ENCODE peak calls at places on chromosomes 7 and 10, in seven cellular contexts. D is mesendoderm, M is pancreas, W is trophoblast cell, R is lower lobe of right lung, I is IMR-90, F is Panc1. U is an unnamed sample. For H3K36me3 and H3K27me3, the result is how much of the 10 kb centered on the place peaks cover.

GRCh38 chr10:11262210-11263038 is 244.8 kb downstream of the CELF2 start:
- DNase-seq in D (no peak), M (no peak), W (no peak), R (no peak), I (no peak), F (no peak), U (no peak)

GRCh38 chr10:43044444-43045245 is 32.2 kb upstream of the RET start:
- DNase-seq in D (no peak), M (no peak), W (no peak), R (peak), I (no peak), F (no peak), U (no peak)

GRCh38 chr10:70940834-70941568 is 52.6 kb upstream of the PCBD1 start:
- DNase-seq in D (no peak), M (peak), W (no peak), R (no peak), I (no peak), F (no peak), U (no peak)

GRCh38 chr7:142563470-142563869 is 185.8 kb upstream of the PRSS1 start:
- DNase-seq in D (no peak), M (no peak), W (no peak), R (no peak), I (peak), F (no peak), U (no peak)

GRCh38 chr10:121681171-121681752 is 83.0 kb upstream of the FGFR2 start:
- DNase-seq in D (peak), M (no peak), W (no peak), R (no peak), I (no peak), F (no peak), U (no peak)

GRCh38 chr10:11355625-11356024 is 255.8 kb downstream of the USP6NL start:
- DNase-seq in D (no peak), M (no peak), W (no peak), R (no peak), I (no peak), F (no peak), U (no peak)

GRCh38 chr10:71618598-71618997 is 101.0 kb downstream of the C10orf105 start:
- DNase-seq in D (no peak), M (no peak), W (no peak), R (no peak), I (no peak), F (no peak), U (no peak)

GRCh38 chr7:79593819-79594218 is 140.4 kb upstream of the MAGI2 start:
- DNase-seq in D (no peak), M (no peak), W (no peak), R (no peak), I (no peak), F (no peak), U (no peak)

GRCh38 chr7:65938336-65938895 is 43.6 kb downstream of the GUSB start:
- DNase-seq in D (no peak), M (no peak), W (no peak), R (no peak), I (peak), F (no peak), U (no peak)

GRCh38 chr7:6259257-6259656 is 13.2 kb downstream of the CYTH3 start:
- DNase-seq in D (no peak), M (no peak), W (no peak), R (no peak), I (no peak), F (no peak), U (no peak)

GRCh38 chr10:104349623-104350142 is 4.0 kb upstream of the CFAP58 start:
- DNase-seq in D (peak), M (no peak), W (peak), R (no peak), I (peak), F (no peak), U (no peak)

GRCh38 chr10:43610636-43611035 is 4.4 kb downstream of the ZNF485 start:
- DNase-seq in D (no peak), M (no peak), W (no peak), R (no peak), I (peak), F (no peak), U (no peak)

GRCh38 chr7:80298201-80298600 is 163.6 kb downstream of the GNAI1 start:
- DNase-seq in D (no peak), M (no peak), W (no peak), R (no peak), I (peak), F (no peak), U (no peak)

GRCh38 chr7:112437038-112437437 is 13.2 kb upstream of the IFRD1 start:
- DNase-seq in D (no peak), M (no peak), W (peak), R (no peak), I (no peak), F (no peak), U (no peak)

GRCh38 chr10:111116211-111116610 is 39.4 kb downstream of the ADRA2A start:
- DNase-seq in D (no peak), M (no peak), W (no peak), R (no peak), I (no peak), F (no peak), U (no peak)

GRCh38 chr10:7787150-7787856 is 490 bp downstream of the KIN start:
- DNase-seq in D (peak), M (no peak), W (peak), R (no peak), I (peak), F (no peak), U (no peak)

GRCh38 chr7:73626814-73627213 is 2.5 kb upstream of the MLXIPL start:
- DNase-seq in D (peak), M (no peak), W (no peak), R (no peak), I (peak), F (no peak), U (no peak)

GRCh38 chr7:129825005-129825553 is 127.7 kb downstream of the UBE2H start:
- DNase-seq in D (peak), M (peak), W (peak), R (peak), I (no peak), F (peak), U (peak)

DNA sequence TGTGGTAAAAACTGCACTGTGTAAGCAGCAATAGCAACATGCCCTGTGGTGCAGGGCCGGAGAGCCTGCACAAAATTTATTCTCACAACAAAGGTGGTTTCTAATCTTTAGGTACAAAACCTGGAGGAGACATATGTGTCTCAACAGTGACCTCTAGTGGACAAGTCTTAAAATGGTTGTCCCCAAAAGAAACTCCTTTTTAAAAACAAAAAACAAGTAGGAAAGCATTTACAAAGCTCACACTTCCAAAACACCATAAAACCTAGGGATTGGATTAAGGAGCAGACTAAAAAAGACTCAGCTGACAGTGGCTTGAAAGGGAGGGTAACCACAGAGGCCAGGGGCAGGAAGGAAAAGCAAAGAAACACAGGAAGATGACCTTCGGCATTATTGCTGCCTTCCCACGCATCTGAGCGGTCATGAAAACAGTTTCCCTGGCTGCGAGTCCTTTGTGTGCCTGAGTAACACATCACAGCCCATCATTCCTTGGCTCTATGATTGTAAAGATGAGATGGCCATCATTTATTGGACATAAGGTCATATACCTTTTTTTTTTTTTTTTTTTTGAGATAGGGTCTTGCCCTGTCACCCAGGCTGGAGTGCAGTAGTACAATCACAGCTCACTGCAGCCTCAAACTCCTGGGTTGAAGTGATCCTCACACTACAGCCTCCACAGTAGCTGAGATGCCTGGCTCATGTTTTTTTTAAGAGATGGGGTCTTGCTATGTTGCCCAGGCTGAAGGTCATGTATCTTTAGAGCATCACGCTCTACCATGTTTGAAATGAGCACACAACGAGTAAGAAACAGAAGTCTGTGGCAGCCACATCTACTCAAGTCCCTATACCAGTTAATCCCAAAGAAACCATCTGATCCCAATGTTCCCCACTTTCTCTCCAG is 39.5 kb downstream of the RSU1 start:
- DNase-seq in D (peak), M (no peak), W (peak), R (no peak), I (peak), F (peak), U (no peak)
- H3K36me3 ChIP-seq in D (under half), M (under half), W (under half), R (under half), I (under half), F (under half), U (under half)

GRCh38 chr10:116526219-116526618 is 19.5 kb upstream of the PNLIP start:
- DNase-seq in D (no peak), M (no peak), W (no peak), R (no peak), I (no peak), F (no peak), U (no peak)

GRCh38 chr10:116524736-116525135 is 21.0 kb upstream of the PNLIP start:
- DNase-seq in D (no peak), M (no peak), W (peak), R (no peak), I (no peak), F (no peak), U (no peak)

GRCh38 chr10:116521424-116522305 is 24.1 kb upstream of the PNLIP start:
- DNase-seq in D (peak), M (no peak), W (peak), R (no peak), I (peak), F (peak), U (peak)

DNA sequence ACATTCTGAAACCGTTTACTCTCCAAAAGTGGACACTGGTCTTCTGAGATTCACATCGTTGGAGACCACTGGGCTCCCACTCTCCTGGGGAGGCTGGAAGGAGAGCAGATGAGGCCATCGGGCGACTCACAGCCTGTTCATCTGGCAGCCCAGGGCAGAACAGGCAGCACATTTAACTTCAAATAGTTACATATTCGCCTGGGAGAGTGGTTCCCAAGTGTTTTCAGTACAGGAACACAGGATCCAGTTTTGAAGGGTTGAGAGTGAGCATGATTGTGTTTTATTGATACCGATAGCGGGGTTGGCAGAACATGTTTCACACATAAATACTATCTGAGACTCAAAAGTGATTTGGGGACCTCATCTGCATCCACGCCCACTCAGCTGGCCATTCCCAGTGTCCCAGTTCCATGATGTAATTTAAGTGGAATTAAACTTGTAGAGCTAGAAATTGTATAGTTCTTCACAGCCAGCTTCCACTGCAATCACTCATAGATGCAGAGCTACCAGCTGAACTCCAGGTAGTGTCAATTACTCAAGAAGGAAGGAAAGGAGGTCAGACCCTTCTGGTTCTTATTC is 22.8 kb upstream of the PNLIP start:
- DNase-seq in D (no peak), M (no peak), W (no peak), R (no peak), I (no peak), F (no peak), U (no peak)
- H3K27me3 ChIP-seq in D (under half), M (under half), W (under half), R (under half), I (under half), F (under half), U (under half)

GRCh38 chr7:4894482-4894881 is 11.0 kb upstream of the RADIL start:
- DNase-seq in D (no peak), M (no peak), W (no peak), R (no peak), I (no peak), F (no peak), U (no peak)

GRCh38 chr7:4893929-4894475 is 10.5 kb upstream of the RADIL start:
- DNase-seq in D (no peak), M (no peak), W (no peak), R (no peak), I (no peak), F (no peak), U (no peak)

DNA sequence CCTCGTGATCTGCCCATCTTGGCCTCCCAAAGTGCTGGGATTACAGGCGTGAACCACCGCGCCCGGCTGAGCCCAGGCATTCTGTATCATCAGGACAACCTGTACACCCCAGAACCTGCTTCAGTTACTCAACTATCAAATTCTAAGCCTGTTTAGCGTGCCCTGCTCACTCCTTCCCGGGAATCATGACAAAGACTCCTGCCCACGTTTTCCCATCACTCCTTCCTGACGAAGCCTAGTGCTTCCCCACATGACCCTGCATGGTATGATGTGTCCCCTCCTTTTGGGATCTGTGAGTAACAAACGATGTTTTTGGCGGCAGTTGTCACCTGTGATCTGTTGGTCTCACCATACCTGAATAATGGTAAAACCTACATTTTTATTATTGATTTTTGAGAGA is 12.2 kb upstream of the RADIL start:
- DNase-seq in D (no peak), M (no peak), W (no peak), R (no peak), I (no peak), F (no peak), U (no peak)
- H3K4me3 ChIP-seq in D (no peak), M (no peak), W (no peak), R (no peak), I (no peak), F (no peak), U (no peak)

DNA sequence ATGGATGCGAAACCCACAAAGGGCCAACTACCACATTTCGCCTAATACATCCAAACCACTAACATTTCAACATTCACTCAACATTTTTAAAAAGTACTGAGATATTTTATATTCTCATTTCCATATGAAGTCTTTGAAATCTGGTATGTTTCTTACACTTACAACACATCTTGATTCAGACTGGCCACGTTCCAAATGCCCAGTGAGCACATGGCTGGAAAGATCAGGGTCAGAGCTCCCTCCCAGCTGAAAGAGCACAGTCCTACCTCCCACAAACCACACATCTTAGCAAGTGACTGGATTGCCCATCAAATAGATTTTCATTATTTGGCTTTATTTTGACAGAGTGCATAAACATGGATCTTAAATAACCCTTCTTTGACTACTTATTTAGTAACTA is 18.9 kb downstream of the NCAPG2 start:
- DNase-seq in D (no peak), M (no peak), W (no peak), R (no peak), I (peak), F (no peak), U (no peak)
- H3K36me3 ChIP-seq in D (under half), M (under half), W (under half), R (under half), I (under half), F (under half), U (under half)

GRCh38 chr10:6230335-6230734 is 27.6 kb downstream of the PFKFB3 start:
- DNase-seq in D (no peak), M (no peak), W (no peak), R (peak), I (no peak), F (no peak), U (no peak)

GRCh38 chr10:6229746-6230145 is 27.0 kb downstream of the PFKFB3 start:
- DNase-seq in D (no peak), M (no peak), W (no peak), R (peak), I (no peak), F (no peak), U (no peak)

GRCh38 chr10:6232225-6232807 is 29.6 kb downstream of the PFKFB3 start:
- DNase-seq in D (no peak), M (no peak), W (no peak), R (no peak), I (no peak), F (no peak), U (no peak)

GRCh38 chr10:6231730-6232129 is 29.0 kb downstream of the PFKFB3 start:
- DNase-seq in D (no peak), M (no peak), W (no peak), R (peak), I (no peak), F (no peak), U (no peak)

GRCh38 chr10:6231146-6231545 is 28.4 kb downstream of the PFKFB3 start:
- DNase-seq in D (no peak), M (no peak), W (no peak), R (peak), I (no peak), F (no peak), U (no peak)
- H3K27me3 ChIP-seq in D (under half), M (under half), W (under half), R (under half), I (under half), F (under half), U (under half)

DNA sequence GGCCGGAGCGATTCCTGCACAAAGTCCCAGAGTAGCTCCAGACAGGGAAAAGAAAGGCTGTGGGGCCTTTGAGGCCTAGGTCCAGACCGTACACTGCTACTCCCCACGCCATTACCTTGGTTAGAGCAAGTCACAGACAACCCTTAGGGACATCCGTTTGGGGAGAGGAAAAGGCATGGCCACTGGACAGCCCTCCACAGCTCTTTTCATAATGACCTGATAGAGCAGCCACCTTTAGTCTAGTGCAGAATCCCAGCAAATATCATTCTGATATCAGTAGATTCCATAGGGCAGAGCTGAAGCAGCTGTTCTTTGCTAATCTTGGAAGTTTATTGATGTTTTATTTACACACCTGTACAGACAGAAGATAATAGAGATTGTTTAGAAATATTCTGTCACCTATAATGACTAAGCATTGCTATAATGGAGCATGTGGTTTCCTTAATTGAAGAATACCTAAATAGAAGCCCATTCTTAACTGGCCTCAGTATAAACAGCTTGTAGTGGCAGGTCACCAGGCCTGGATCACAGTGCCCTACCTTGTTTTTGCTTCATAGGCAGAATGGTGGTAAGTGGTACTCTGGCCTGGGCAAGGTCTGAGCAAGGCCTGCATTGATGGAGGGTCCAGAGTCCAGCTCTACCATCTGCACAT is 27.9 kb downstream of the OGDH start:
- DNase-seq in D (no peak), M (peak), W (no peak), R (no peak), I (peak), F (no peak), U (no peak)
- H3K4me3 ChIP-seq in D (no peak), M (no peak), W (no peak), R (no peak), I (no peak), F (no peak), U (no peak)

U was measured in CD8-positive, alpha-beta T cell.